ENCODE peak calls at places on chromosomes 11 and 22, in six cellular contexts. G, I, Q, P, T and J are unnamed samples.

GRCh38 chr22:49204599-49205214 is 623.0 kb downstream of the BRD1 start:
- DNase-seq in G (no peak), I (no peak), Q (no peak), P (no peak), T (peak), J (no peak)

GRCh38 chr11:128714881-128715280 is 21.0 kb downstream of the FLI1 start:
- DNase-seq in G (no peak), I (peak), Q (no peak), P (no peak), T (no peak), J (peak)

GRCh38 chr11:68031136-68031459 is 617 bp downstream of the NDUFS8 start:
- DNase-seq in G (no peak), I (no peak), Q (no peak), P (no peak), T (no peak), J (no peak)

GRCh38 chr11:106172389-106172991 is 95.0 kb downstream of the AASDHPPT start:
- DNase-seq in G (no peak), I (peak), Q (no peak), P (no peak), T (no peak), J (no peak)

GRCh38 chr11:86511086-86511551 is 136.4 kb downstream of the CCDC81 start:
- DNase-seq in G (no peak), I (peak), Q (no peak), P (peak), T (no peak), J (no peak)

GRCh38 chr11:65488273-65489058 is 10.4 kb upstream of the MALAT1 start:
- DNase-seq in G (no peak), I (peak), Q (no peak), P (peak), T (peak), J (peak)

GRCh38 chr11:80473562-80473961 is 1032.7 kb upstream of the TENM4 start:
- DNase-seq in G (no peak), I (no peak), Q (peak), P (no peak), T (no peak), J (no peak)

GRCh38 chr22:26901228-26901816 is 243.9 kb downstream of the MIAT start:
- DNase-seq in G (no peak), I (no peak), Q (peak), P (no peak), T (no peak), J (no peak)

GRCh38 chr11:83711035-83711630 is 425.0 kb upstream of the CCDC90B start:
- DNase-seq in G (no peak), I (no peak), Q (no peak), P (peak), T (no peak), J (no peak)

GRCh38 chr11:75734491-75735180 is 17.0 kb downstream of the MOGAT2 start:
- DNase-seq in G (no peak), I (no peak), Q (peak), P (no peak), T (no peak), J (peak)

GRCh38 chr11:114345575-114346222 is 49.5 kb downstream of the NNMT start:
- DNase-seq in G (no peak), I (no peak), Q (no peak), P (no peak), T (no peak), J (no peak)

GRCh38 chr11:30984442-30984816 is 385.1 kb downstream of the DCDC1 start:
- DNase-seq in G (no peak), I (peak), Q (no peak), P (peak), T (no peak), J (no peak)

GRCh38 chr11:88352139-88352538 is 14.6 kb upstream of the CTSC start:
- DNase-seq in G (no peak), I (peak), Q (no peak), P (no peak), T (no peak), J (no peak)

GRCh38 chr22:33492210-33492651 is 428.0 kb downstream of the LARGE1 start:
- DNase-seq in G (no peak), I (no peak), Q (peak), P (no peak), T (no peak), J (no peak)

GRCh38 chr11:28616566-28616965 is 508.4 kb downstream of the METTL15 start:
- DNase-seq in G (no peak), I (no peak), Q (no peak), P (no peak), T (no peak), J (no peak)

GRCh38 chr11:34595391-34595790 is 25.5 kb upstream of the EHF start:
- DNase-seq in G (no peak), I (no peak), Q (no peak), P (no peak), T (no peak), J (no peak)

GRCh38 chr11:10602945-10603344 is 34.5 kb upstream of the LYVE1 start:
- DNase-seq in G (no peak), I (no peak), Q (no peak), P (no peak), T (no peak), J (no peak)

GRCh38 chr11:96311120-96311568 is 31.9 kb downstream of the MAML2 start:
- DNase-seq in G (no peak), I (peak), Q (no peak), P (no peak), T (no peak), J (no peak)

GRCh38 chr22:35630387-35630793 is 13.3 kb upstream of the MB start:
- DNase-seq in G (no peak), I (peak), Q (peak), P (peak), T (no peak), J (no peak)

GRCh38 chr11:37712246-37712645 is 1114.2 kb upstream of the RAG2 start:
- DNase-seq in G (no peak), I (no peak), Q (peak), P (no peak), T (no peak), J (no peak)

GRCh38 chr22:24592846-24593809 is at the start of gene LRRC75B:
- DNase-seq in G (peak), I (peak), Q (peak), P (peak), T (peak), J (peak)

GRCh38 chr11:19920982-19921381 is 208.3 kb downstream of the NAV2 start:
- DNase-seq in G (no peak), I (no peak), Q (no peak), P (no peak), T (no peak), J (no peak)

GRCh38 chr11:57597971-57598830 is 716 bp downstream of the SERPING1 start:
- DNase-seq in G (peak), I (no peak), Q (peak), P (no peak), T (peak), J (peak)

GRCh38 chr11:17986007-17986710 is 26.7 kb downstream of the SERGEF start:
- DNase-seq in G (peak), I (peak), Q (no peak), P (no peak), T (no peak), J (peak)

GRCh38 chr11:65555693-65556231 is 2.4 kb downstream of the LTBP3 start:
- DNase-seq in G (peak), I (peak), Q (no peak), P (peak), T (peak), J (peak)

GRCh38 chr11:45089251-45089650 is 57.2 kb upstream of the PRDM11 start:
- DNase-seq in G (peak), I (peak), Q (no peak), P (peak), T (peak), J (peak)

GRCh38 chr11:16013649-16014275 is 342.6 kb downstream of the SOX6 start:
- DNase-seq in G (no peak), I (no peak), Q (no peak), P (no peak), T (no peak), J (no peak)

GRCh38 chr11:61487342-61488025 is 21.1 kb upstream of the LRRC10B start:
- DNase-seq in G (no peak), I (no peak), Q (no peak), P (no peak), T (no peak), J (peak)

GRCh38 chr11:61486779-61487178 is 21.8 kb upstream of the LRRC10B start:
- DNase-seq in G (no peak), I (peak), Q (no peak), P (no peak), T (no peak), J (no peak)

GRCh38 chr11:61491736-61492395 is 16.7 kb upstream of the LRRC10B start:
- DNase-seq in G (no peak), I (no peak), Q (no peak), P (no peak), T (no peak), J (peak)

GRCh38 chr11:61488651-61489291 is 19.8 kb upstream of the LRRC10B start:
- DNase-seq in G (peak), I (peak), Q (peak), P (no peak), T (no peak), J (peak)

GRCh38 chr11:61489833-61490585 is 18.5 kb upstream of the LRRC10B start:
- DNase-seq in G (peak), I (no peak), Q (peak), P (no peak), T (no peak), J (peak)
- H3K27ac ChIP-seq in G (peak), I (no peak), Q (no peak), P (no peak), T (peak), J (peak)

GRCh38 chr22:17357688-17358087 is 11.6 kb upstream of the CECR2 start:
- DNase-seq in G (no peak), I (no peak), Q (no peak), P (no peak), T (no peak), J (no peak)
- H3K4me3 ChIP-seq in G (no peak), I (no peak), Q (no peak), P (no peak), T (no peak), J (no peak)

DNA sequence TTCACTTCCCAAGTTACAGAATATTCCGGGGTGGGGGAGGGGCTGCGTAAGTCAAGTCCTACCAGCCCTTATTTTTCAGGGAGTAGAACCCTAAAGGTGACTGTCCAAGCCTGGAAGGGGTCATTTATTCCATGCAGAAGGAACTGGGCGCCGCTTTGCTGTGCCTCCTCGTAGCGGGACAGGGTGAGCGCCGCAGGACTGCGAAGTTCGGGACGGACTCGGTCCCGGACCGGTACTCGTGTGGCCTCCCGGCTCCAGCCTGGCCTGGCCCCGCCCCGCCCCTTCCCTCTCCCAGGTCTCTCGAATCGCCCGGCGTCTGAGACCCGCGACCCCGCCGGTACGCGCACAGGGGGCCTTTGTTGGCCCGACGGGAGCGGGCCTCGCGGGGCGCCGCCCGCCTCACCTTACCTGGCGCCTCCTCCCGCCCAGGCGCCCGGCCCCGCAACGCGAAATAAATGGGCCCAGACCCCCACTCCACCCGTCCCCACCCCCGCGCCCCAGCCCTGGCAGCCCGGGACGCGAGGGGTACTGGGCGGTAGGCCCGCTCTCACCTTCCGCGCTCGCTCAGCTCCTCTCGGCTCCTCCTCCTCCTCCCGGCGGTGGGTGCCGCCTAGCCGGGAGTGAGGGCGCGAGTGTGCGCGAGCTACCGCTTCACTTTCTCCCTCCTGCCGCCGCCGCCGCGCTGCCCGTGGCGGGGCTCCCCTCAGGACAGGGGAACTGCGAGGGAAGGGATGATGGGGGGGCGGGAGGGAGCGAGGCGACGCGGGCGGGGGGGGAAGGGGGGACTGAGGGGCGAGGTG is 693 bp downstream of the PAK1 start:
- DNase-seq in G (peak), I (peak), Q (peak), P (peak), T (no peak), J (peak)
- H3K27ac ChIP-seq in G (no peak), I (peak), Q (peak), P (peak), T (peak), J (no peak)

DNA sequence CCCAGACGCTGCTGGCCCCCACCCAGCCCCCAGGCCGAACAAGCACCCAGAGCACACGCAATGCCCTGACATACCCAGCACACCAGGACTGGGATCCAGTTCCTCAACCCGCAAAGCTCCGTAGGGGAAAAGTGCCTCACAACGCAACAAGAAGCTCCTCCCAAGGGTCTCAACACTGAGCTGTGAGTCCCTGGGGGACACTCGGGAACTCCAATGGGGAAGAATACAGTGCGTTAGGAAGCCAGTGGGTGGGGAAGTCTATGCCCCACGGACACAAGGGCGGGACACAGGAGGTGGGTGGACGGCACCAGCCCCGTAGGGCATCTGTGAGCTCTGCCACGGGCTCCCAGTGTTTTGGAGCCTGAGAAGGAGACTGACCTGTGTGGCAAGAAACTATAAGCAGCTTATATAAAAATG is 1.6 kb downstream of the DEAF1 start:
- DNase-seq in G (no peak), I (peak), Q (no peak), P (no peak), T (no peak), J (no peak)
- H3K4me3 ChIP-seq in G (peak), I (peak), Q (peak), P (peak), T (peak), J (no peak)

GRCh38 chr11:61375709-61376108 is 13.5 kb downstream of the TMEM138 start:
- DNase-seq in G (no peak), I (no peak), Q (no peak), P (no peak), T (no peak), J (no peak)
- H3K27ac ChIP-seq in G (no peak), I (no peak), Q (no peak), P (no peak), T (no peak), J (no peak)

DNA sequence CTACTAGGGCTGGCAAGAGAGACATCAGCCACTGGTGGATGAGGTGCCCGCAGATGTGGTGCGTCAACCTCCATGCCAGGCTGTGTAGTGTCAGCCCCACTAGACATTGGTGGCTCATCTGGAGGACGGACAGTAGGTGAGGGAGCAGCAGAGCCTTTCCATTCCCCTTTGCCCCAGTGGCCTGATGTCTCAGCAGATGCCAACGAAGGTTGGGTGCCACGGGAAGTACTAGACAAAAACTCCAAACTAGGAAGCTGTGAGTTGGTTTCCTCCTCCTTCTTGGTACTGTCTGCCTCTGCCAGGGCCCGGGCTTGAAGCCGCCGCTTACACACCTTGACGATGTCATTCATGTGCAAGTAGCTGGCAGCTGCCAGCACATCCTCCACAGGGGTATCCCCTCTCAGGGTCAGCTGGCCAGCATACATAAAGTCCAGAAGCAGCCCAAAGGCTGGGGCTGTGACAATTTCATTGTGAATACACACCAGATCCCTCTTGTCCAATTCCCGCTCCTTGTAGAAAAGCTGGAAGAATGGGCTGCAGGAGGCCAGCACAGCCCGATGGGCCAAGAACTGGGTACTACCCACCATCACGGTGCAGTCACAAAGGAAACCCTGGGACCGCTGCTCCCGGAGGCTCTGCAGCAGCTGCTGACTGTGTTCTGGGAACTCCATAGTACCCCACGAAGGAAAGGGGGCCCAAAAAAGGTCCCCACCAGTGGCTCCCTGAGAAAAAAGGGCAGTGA is 795 bp downstream of the ZBTB3 start:
- DNase-seq in G (no peak), I (no peak), Q (no peak), P (no peak), T (no peak), J (no peak)
- H3K4me3 ChIP-seq in G (peak), I (peak), Q (peak), P (peak), T (peak), J (peak)

DNA sequence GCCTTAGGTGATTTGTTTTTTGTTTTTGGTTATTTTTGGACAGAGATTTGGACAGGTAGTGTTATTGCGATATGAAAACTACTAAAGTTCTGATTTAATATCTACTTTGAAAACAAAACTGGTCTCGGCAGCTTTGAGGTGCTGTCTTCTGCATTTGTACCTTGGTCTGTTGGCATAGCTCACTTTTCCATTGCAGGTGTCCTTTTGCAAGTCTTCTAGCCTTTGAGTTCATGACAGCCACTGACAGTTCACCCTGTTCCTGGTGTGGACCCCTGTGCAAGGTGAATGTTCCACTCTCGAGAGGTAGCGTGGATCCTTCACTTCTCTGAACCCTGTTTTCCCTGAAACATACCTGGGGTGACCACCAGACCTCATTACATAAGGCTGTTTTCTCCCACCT is 44.9 kb upstream of the ST14 start:
- DNase-seq in G (no peak), I (no peak), Q (no peak), P (no peak), T (no peak), J (no peak)
- H3K27ac ChIP-seq in G (no peak), I (no peak), Q (no peak), P (no peak), T (no peak), J (no peak)